ENCODE peak calls at places on chromosome 15, in four cellular contexts. One of them, this sample, is unnamed.
A peak's percentile ranks its signal among the peaks of the same experiment; 100 is the strongest.

GRCh38 chr15:41969851-41970431 is 2.4 kb downstream of the EHD4 start:
- DNase-seq in SK-N-SH: no peak
- DNase-seq in H1: no peak
- DNase-seq in K562: no peak
- DNase-seq in this sample: no peak

GRCh38 chr15:60840306-60840702 is 361.4 kb upstream of the ICE2 start:
- DNase-seq in K562: no peak
- DNase-seq in H1: no peak
- DNase-seq in SK-N-SH: no peak
- DNase-seq in this sample: no peak

GRCh38 chr15:33852570-33852969 is 115.7 kb upstream of the CHRM5 start:
- DNase-seq in K562: no peak
- DNase-seq in H1: no peak
- DNase-seq in SK-N-SH: no peak
- DNase-seq in this sample: no peak

GRCh38 chr15:58060575-58060974 is 4.9 kb downstream of the ALDH1A2 start:
- DNase-seq in H1: no peak
- DNase-seq in SK-N-SH: no peak
- DNase-seq in K562: no peak
- DNase-seq in this sample: no peak

GRCh38 chr15:77541421-77542181 is 91.1 kb downstream of the LINGO1 start:
- DNase-seq in H1: no peak
- DNase-seq in SK-N-SH: no peak
- DNase-seq in K562: no peak
- DNase-seq in this sample: no peak

GRCh38 chr15:93854088-93854487 is 377.3 kb upstream of the MCTP2 start:
- DNase-seq in SK-N-SH: no peak
- DNase-seq in K562: no peak
- DNase-seq in H1: no peak
- DNase-seq in this sample: no peak

GRCh38 chr15:33131880-33132279 is 62.6 kb downstream of the FMN1 start:
- DNase-seq in SK-N-SH: no peak
- DNase-seq in K562: no peak
- DNase-seq in H1: no peak
- DNase-seq in this sample: peak; percentile 18

GRCh38 chr15:68658151-68658550 is 79.4 kb downstream of the CORO2B start:
- DNase-seq in K562: no peak
- DNase-seq in SK-N-SH: no peak
- DNase-seq in H1: no peak
- DNase-seq in this sample: no peak

GRCh38 chr15:64906402-64906801 is 5.3 kb upstream of the ANKDD1A start:
- DNase-seq in K562: no peak
- DNase-seq in SK-N-SH: no peak
- DNase-seq in H1: no peak
- DNase-seq in this sample: no peak

GRCh38 chr15:25643120-25643519 is 204.3 kb upstream of the UBE3A start:
- DNase-seq in H1: peak; percentile 17
- DNase-seq in K562: no peak
- DNase-seq in SK-N-SH: no peak
- DNase-seq in this sample: no peak

GRCh38 chr15:29106551-29107290 is 162.9 kb downstream of the NSMCE3 start:
- DNase-seq in H1: no peak
- DNase-seq in SK-N-SH: no peak
- DNase-seq in K562: no peak
- DNase-seq in this sample: no peak

GRCh38 chr15:96372554-96372953 is 42.1 kb downstream of the NR2F2 start:
- DNase-seq in SK-N-SH: no peak
- DNase-seq in H1: no peak
- DNase-seq in K562: no peak
- DNase-seq in this sample: no peak

GRCh38 chr15:26525096-26525495 is 247.8 kb downstream of the GABRB3 start:
- DNase-seq in SK-N-SH: no peak
- DNase-seq in K562: no peak
- DNase-seq in H1: no peak
- DNase-seq in this sample: no peak

GRCh38 chr15:88635343-88635742 is 3.5 kb upstream of the ISG20 start:
- DNase-seq in K562: no peak
- DNase-seq in SK-N-SH: no peak
- DNase-seq in H1: no peak
- DNase-seq in this sample: no peak

GRCh38 chr15:74193305-74193718 is 9.3 kb downstream of the STRA6 start:
- DNase-seq in SK-N-SH: no peak
- DNase-seq in H1: no peak
- DNase-seq in K562: no peak
- DNase-seq in this sample: no peak

GRCh38 chr15:67142142-67143092 is 77.0 kb downstream of the SMAD3 start:
- DNase-seq in SK-N-SH: peak; percentile 60
- DNase-seq in K562: no peak
- DNase-seq in H1: no peak
- DNase-seq in this sample: no peak

GRCh38 chr15:96107922-96108321 is 222.6 kb upstream of the NR2F2 start:
- DNase-seq in H1: no peak
- DNase-seq in K562: no peak
- DNase-seq in SK-N-SH: no peak
- DNase-seq in this sample: no peak

GRCh38 chr15:45201557-45202246 is 13.9 kb upstream of the SHF start:
- DNase-seq in SK-N-SH: no peak
- DNase-seq in H1: no peak
- DNase-seq in K562: no peak
- DNase-seq in this sample: no peak

GRCh38 chr15:66261056-66261455 is 7.5 kb upstream of the MEGF11 start:
- DNase-seq in SK-N-SH: no peak
- DNase-seq in K562: no peak
- DNase-seq in H1: no peak
- DNase-seq in this sample: no peak

GRCh38 chr15:70507772-70508351 is 255.5 kb downstream of the UACA start:
- DNase-seq in SK-N-SH: no peak
- DNase-seq in K562: no peak
- DNase-seq in H1: no peak
- DNase-seq in this sample: peak; percentile 77
- TF ChIP-seq JUND in SK-N-SH: no peak
- TF ChIP-seq JUND in K562: no peak
- TF ChIP-seq JUND in H1: no peak
- TF ChIP-seq JUND in this sample: peak; percentile 87

GRCh38 chr15:62058327-62059028 is 1.8 kb downstream of the VPS13C start:
- DNase-seq in SK-N-SH: no peak
- DNase-seq in H1: no peak
- DNase-seq in K562: no peak
- DNase-seq in this sample: no peak

GRCh38 chr15:62059818-62060115 is 480 bp downstream of the VPS13C start:
- DNase-seq in K562: no peak
- DNase-seq in SK-N-SH: no peak
- DNase-seq in H1: no peak
- DNase-seq in this sample: peak; percentile 64

GRCh38 chr15:62060116-62060895 is at the start of gene VPS13C:
- DNase-seq in K562: peak; percentile 92
- DNase-seq in H1: peak; percentile 77
- DNase-seq in SK-N-SH: peak; percentile 98
- DNase-seq in this sample: peak; percentile 96

GRCh38 chr15:62060896-62061280 is 641 bp upstream of the VPS13C start:
- DNase-seq in H1: no peak
- DNase-seq in SK-N-SH: no peak
- DNase-seq in K562: no peak
- DNase-seq in this sample: no peak

GRCh38 chr15:62059108-62059817 is 984 bp downstream of the VPS13C start:
- DNase-seq in SK-N-SH: peak; percentile 42
- DNase-seq in H1: no peak
- DNase-seq in K562: peak; percentile 15
- DNase-seq in this sample: no peak
- TF ChIP-seq JUND in SK-N-SH: no peak
- TF ChIP-seq JUND in H1: no peak
- TF ChIP-seq JUND in K562: no peak
- TF ChIP-seq JUND in this sample: no peak

GRCh38 chr15:51907136-51907862 is 64.3 kb downstream of the LEO1 start:
- DNase-seq in SK-N-SH: no peak
- DNase-seq in K562: peak; percentile 19
- DNase-seq in H1: no peak
- DNase-seq in this sample: peak; percentile 9
- TF ChIP-seq JUND in SK-N-SH: no peak
- TF ChIP-seq JUND in K562: no peak
- TF ChIP-seq JUND in H1: no peak
- TF ChIP-seq JUND in this sample: no peak

DNA sequence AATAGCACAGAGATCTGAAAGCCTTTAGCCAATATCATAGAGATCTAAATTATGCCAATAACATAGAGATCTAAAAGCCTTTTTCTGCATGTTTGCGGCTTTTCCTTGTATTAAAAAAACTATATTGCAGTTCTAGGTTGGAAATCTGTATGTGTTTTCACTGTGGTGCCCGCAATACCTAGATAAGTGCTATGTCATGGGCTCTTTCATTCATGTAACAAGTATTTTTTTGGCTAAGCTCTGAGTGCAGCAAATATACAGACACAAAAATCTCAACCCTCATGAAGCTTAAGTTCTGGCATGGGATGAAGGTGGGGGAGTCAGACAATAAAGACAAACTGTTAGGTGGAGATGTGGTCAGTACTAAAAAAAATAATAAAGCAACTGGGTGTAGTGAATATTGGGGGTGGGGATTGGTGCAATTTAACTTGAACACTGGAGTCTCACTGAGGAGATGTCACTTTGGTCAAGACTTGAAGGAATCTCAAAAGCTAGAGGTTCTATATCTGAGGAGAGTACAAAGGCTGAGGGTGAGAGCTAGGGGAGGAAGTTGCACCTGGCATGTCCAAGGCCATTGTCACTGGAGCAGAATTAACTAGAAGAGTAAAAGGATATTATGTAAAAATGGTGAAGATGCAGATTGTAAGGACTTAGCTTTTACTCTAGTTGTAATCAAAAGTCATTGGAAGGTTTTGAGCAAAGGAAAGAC is 978 bp downstream of the BUB1B start:
- DNase-seq in H1: no peak
- DNase-seq in SK-N-SH: no peak
- DNase-seq in K562: peak; percentile 24
- DNase-seq in this sample: no peak
- TF ChIP-seq JUND in H1: no peak
- TF ChIP-seq JUND in SK-N-SH: no peak
- TF ChIP-seq JUND in K562: no peak
- TF ChIP-seq JUND in this sample: no peak

GRCh38 chr15:92167413-92167950 is 226.2 kb upstream of the ST8SIA2 start:
- DNase-seq in H1: no peak
- DNase-seq in SK-N-SH: no peak
- DNase-seq in K562: no peak
- DNase-seq in this sample: no peak
- TF ChIP-seq JUND in H1: no peak
- TF ChIP-seq JUND in SK-N-SH: no peak
- TF ChIP-seq JUND in K562: no peak
- TF ChIP-seq JUND in this sample: no peak